ENCODE peak calls at places on chromosomes 7 and 10, in six cellular contexts. M, F, T, A, R and P are unnamed samples.

GRCh38 chr7:54932818-54933543 is 85.8 kb upstream of the EGFR start:
- DNase-seq in F (peak; percentile 79), A (peak; percentile 82), M (peak; percentile 70), R (peak; percentile 16), T (peak; percentile 28), P (peak; percentile 91)

GRCh38 chr7:55193245-55193644 is 171.9 kb upstream of the LANCL2 start:
- DNase-seq in M (no peak), T (no peak), F (no peak), R (no peak), A (no peak), P (no peak)

GRCh38 chr7:88396295-88396947 is 89.7 kb upstream of the STEAP4 start:
- DNase-seq in M (no peak), T (no peak), F (no peak), A (no peak), R (no peak), P (no peak)

GRCh38 chr7:74453321-74454011 is at the start of gene GTF2IRD1:
- DNase-seq in R (peak; percentile 55), A (peak; percentile 81), M (peak; percentile 83), T (no peak), F (peak; percentile 81), P (peak; percentile 91)

GRCh38 chr10:68327889-68328786 is 3.7 kb upstream of the HNRNPH3 start:
- DNase-seq in R (no peak), M (peak; percentile 30), A (peak; percentile 13), T (peak; percentile 16), F (peak; percentile 62), P (no peak)

GRCh38 chr7:17158261-17158660 is 140.2 kb upstream of the AHR start:
- DNase-seq in R (no peak), F (peak; percentile 14), A (no peak), T (no peak), M (no peak), P (no peak)

GRCh38 chr10:23150610-23151009 is 41.5 kb upstream of the PTF1A start:
- DNase-seq in T (no peak), R (no peak), M (no peak), A (no peak), F (no peak), P (no peak)

GRCh38 chr7:14020339-14020900 is 31.0 kb upstream of the ETV1 start:
- DNase-seq in A (no peak), F (no peak), T (no peak), R (no peak), M (no peak), P (no peak)

GRCh38 chr7:116661741-116662329 is 10.2 kb upstream of the MET start:
- DNase-seq in T (no peak), F (no peak), M (no peak), A (no peak), R (no peak), P (no peak)

GRCh38 chr7:63012633-63013183 is 985.9 kb upstream of the ZNF722 start:
- DNase-seq in A (no peak), M (no peak), F (no peak), T (no peak), R (no peak), P (no peak)

GRCh38 chr7:25495342-25495855 is 267.1 kb upstream of the NPVF start:
- DNase-seq in F (no peak), M (no peak), A (no peak), R (peak; percentile 21), T (no peak), P (no peak)

GRCh38 chr7:135206887-135207738 is 4.2 kb downstream of the WDR91 start:
- DNase-seq in A (no peak), M (no peak), T (no peak), R (no peak), F (no peak), P (no peak)

GRCh38 chr7:116953727-116954442 is 584 bp downstream of the ST7 start:
- DNase-seq in A (peak; percentile 86), T (peak; percentile 43), M (peak; percentile 79), R (peak; percentile 23), F (peak; percentile 70), P (peak; percentile 62)

GRCh38 chr10:33212061-33212748 is 122.3 kb downstream of the NRP1 start:
- DNase-seq in M (no peak), R (no peak), A (no peak), F (no peak), T (no peak), P (no peak)

GRCh38 chr7:56033671-56034432 is 17.4 kb downstream of the PSPH start:
- DNase-seq in A (peak; percentile 46), T (peak; percentile 37), R (no peak), F (peak; percentile 83), M (peak; percentile 27), P (peak; percentile 68)

GRCh38 chr10:7789390-7789789 is 1.4 kb downstream of the ATP5F1C start:
- DNase-seq in A (peak; percentile 17), M (no peak), T (no peak), R (no peak), F (no peak), P (no peak)

GRCh38 chr10:131567279-131568162 is 256.0 kb upstream of the TCERG1L start:
- DNase-seq in T (no peak), R (no peak), M (no peak), A (no peak), F (no peak), P (no peak)

GRCh38 chr7:155917836-155918385 is 105.6 kb upstream of the SHH start:
- DNase-seq in T (no peak), M (no peak), A (no peak), F (no peak), R (no peak), P (no peak)

GRCh38 chr7:149742075-149742701 is 31.2 kb downstream of the ZNF467 start:
- DNase-seq in F (peak; percentile 62), M (peak; percentile 71), A (peak; percentile 68), T (peak; percentile 47), R (peak; percentile 36), P (peak; percentile 65)

GRCh38 chr7:75957021-75957736 is 37.2 kb downstream of the TMEM120A start:
- DNase-seq in T (no peak), M (no peak), A (peak; percentile 78), R (no peak), F (peak; percentile 79), P (peak; percentile 88)

GRCh38 chr10:35228058-35228457 is 101.4 kb downstream of the CREM start:
- DNase-seq in T (no peak), A (no peak), M (no peak), R (no peak), F (no peak), P (no peak)

GRCh38 chr7:35624299-35625186 is 70.4 kb downstream of the HERPUD2 start:
- DNase-seq in A (peak; percentile 38), R (no peak), F (peak; percentile 47), M (no peak), T (peak; percentile 23), P (peak; percentile 22)

GRCh38 chr10:404341-404740 is 269.1 kb downstream of the ZMYND11 start:
- DNase-seq in R (no peak), T (no peak), M (no peak), F (no peak), A (no peak), P (no peak)

GRCh38 chr7:66627151-66627681 is 1.5 kb upstream of the KCTD7 start:
- DNase-seq in M (no peak), A (peak; percentile 5), R (no peak), F (no peak), T (no peak), P (peak; percentile 22)

GRCh38 chr7:140230862-140231778 is 54.3 kb upstream of the KDM7A start:
- DNase-seq in R (no peak), M (no peak), F (peak; percentile 44), T (peak; percentile 40), A (peak; percentile 66), P (peak; percentile 85)
- TF ChIP-seq POLR2A in R (no peak), M (no peak), F (no peak), T (no peak), A (peak; percentile 21), P (no peak)

GRCh38 chr10:102646610-102647432 is 2.5 kb downstream of the TRIM8 start:
- DNase-seq in F (no peak), R (no peak), T (peak; percentile 32), M (no peak), A (peak; percentile 40), P (no peak)

GRCh38 chr10:102644646-102645387 is 538 bp downstream of the TRIM8 start:
- DNase-seq in M (peak; percentile 82), A (peak; percentile 92), R (peak; percentile 68), T (peak; percentile 80), F (peak; percentile 90), P (peak; percentile 95)

GRCh38 chr10:102645741-102646609 is 1.7 kb downstream of the TRIM8 start:
- DNase-seq in M (peak; percentile 93), A (peak; percentile 89), T (peak; percentile 82), R (peak; percentile 90), F (peak; percentile 70), P (peak; percentile 88)

GRCh38 chr10:102644066-102644645 is at the start of gene TRIM8:
- DNase-seq in F (peak; percentile 61), A (peak; percentile 58), M (peak; percentile 54), R (no peak), T (no peak), P (peak; percentile 94)

GRCh38 chr10:102645388-102645740 is 1.1 kb downstream of the TRIM8 start:
- DNase-seq in R (peak; percentile 62), F (peak; percentile 74), A (peak; percentile 96), M (peak; percentile 76), T (peak; percentile 39), P (no peak)
- TF ChIP-seq POLR2A in R (no peak), F (no peak), A (peak; percentile 97), M (no peak), T (no peak), P (no peak)

GRCh38 chr7:100093054-100093453 is 4.3 kb downstream of the COPS6 start:
- DNase-seq in R (no peak), T (no peak), M (no peak), F (no peak), A (no peak), P (no peak)

GRCh38 chr7:100095289-100095688 is 5.9 kb downstream of the MCM7 start:
- DNase-seq in F (no peak), R (no peak), M (no peak), T (no peak), A (no peak), P (no peak)

GRCh38 chr7:100095704-100096103 is 5.5 kb downstream of the MCM7 start:
- DNase-seq in A (no peak), R (no peak), F (no peak), T (no peak), M (no peak), P (no peak)

GRCh38 chr7:100093498-100093897 is 4.7 kb downstream of the COPS6 start:
- DNase-seq in F (no peak), T (no peak), R (no peak), M (no peak), A (no peak), P (no peak)

DNA sequence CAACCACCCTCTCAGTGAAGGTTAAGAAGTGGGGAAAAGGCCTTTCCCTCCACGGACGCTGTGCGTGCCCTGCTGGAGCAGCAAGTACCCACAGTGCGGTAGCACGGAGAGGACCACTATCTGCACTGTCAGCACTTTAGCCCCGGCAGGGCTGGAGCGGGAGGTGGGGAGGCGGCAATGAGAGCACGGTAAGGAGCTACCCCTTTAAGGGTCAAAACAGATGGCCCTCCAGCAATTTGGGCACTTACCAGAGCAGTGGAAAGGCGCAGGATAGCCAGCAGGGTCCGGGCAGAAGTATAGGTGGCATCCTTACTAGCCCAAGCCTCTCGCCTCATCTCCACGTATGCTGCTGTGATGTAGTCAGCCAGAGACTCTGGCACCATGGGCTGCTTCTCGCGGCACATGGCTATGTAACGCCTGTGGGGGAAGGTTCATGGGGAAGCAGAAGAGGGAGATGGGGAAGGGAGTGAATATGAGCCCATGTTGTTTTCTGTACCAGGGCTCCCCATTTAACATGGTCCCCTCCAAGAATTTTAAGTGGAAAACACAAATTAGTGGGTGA is 5.2 kb downstream of the COPS6 start:
- DNase-seq in F (no peak), M (no peak), A (no peak), R (no peak), T (no peak), P (no peak)
- TF ChIP-seq POLR2A in F (peak; percentile 17), M (no peak), A (no peak), R (no peak), T (no peak), P (no peak)

GRCh38 chr10:129033790-129034272 is 433.2 kb upstream of the MGMT start:
- DNase-seq in T (no peak), R (no peak), M (no peak), F (no peak), A (no peak), P (peak; percentile 81)
- TF ChIP-seq POLR2A in T (no peak), R (no peak), M (no peak), F (no peak), A (no peak), P (no peak)